ENCODE peak calls at places on chromosomes 4 and X, in four cellular contexts. L is K562, B is fibroblast of lung, H is HCT116. Y is an unnamed sample. For H3K4me1, the result is how much of the 10 kb centered on the place peaks cover.

GRCh38 chr4:181659202-181659601 is 584.0 kb upstream of the TENM3 start:
- DNase-seq in B (peak), L (no peak), H (no peak), Y (peak)

GRCh38 chr4:185933078-185933581 is 121.1 kb upstream of the SORBS2 start:
- DNase-seq in L (no peak), B (peak), H (no peak), Y (peak)

GRCh38 chr4:153222790-153223417 is 18.7 kb downstream of the TRIM2 start:
- DNase-seq in H (no peak), B (peak), L (peak), Y (peak)

GRCh38 chr4:102234243-102234838 is 110.9 kb downstream of the SLC39A8 start:
- DNase-seq in H (no peak), L (no peak), B (no peak), Y (no peak)

GRCh38 chr4:114997596-114997995 is 115.8 kb downstream of the NDST4 start:
- DNase-seq in B (peak), L (no peak), H (no peak), Y (peak)

GRCh38 chrX:54447461-54447860 is 7.3 kb downstream of the TSR2 start:
- DNase-seq in L (no peak), B (peak), H (no peak), Y (peak)

GRCh38 chr4:107619731-107620130 is 100.3 kb downstream of the PAPSS1 start:
- DNase-seq in L (no peak), H (no peak), B (no peak), Y (peak)

GRCh38 chrX:48971325-48972213 is at the start of gene KCND1:
- DNase-seq in L (no peak), B (peak), H (no peak), Y (peak)

DNA sequence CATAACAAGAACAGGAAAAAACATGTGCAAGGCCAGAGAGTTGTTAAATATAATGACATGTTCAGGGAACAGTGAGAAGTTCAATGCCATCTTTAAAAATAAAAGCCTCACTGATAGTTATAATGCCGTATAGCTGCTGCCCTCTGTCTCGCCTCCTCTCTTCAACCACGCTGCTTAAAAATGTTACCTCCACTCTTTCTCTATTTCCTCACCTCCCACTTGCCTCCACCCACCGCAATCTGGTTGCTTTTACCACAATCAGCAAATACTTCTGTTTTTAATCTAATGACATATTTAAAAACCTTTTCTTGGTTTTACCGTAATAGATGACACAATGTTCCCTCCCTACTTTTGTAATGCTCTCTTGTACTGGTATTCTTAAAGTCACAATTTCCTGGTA is 66.0 kb downstream of the GABRA2 start:
- DNase-seq in H (no peak), L (no peak), B (no peak), Y (no peak)
- H3K4me2 ChIP-seq in H (no peak), L (no peak), B (no peak), Y (no peak)

GRCh38 chrX:2824886-2825285 is 3.8 kb upstream of the GYG2 start:
- DNase-seq in L (no peak), H (no peak), B (no peak), Y (no peak)

GRCh38 chrX:2828404-2829065 is at the start of gene GYG2:
- DNase-seq in H (no peak), L (peak), B (peak), Y (peak)

GRCh38 chrX:2829469-2830246 is 928 bp downstream of the GYG2 start:
- DNase-seq in H (no peak), B (no peak), L (no peak), Y (no peak)

GRCh38 chrX:2831471-2832228 is 2.9 kb downstream of the GYG2 start:
- DNase-seq in H (no peak), L (no peak), B (no peak), Y (no peak)

DNA sequence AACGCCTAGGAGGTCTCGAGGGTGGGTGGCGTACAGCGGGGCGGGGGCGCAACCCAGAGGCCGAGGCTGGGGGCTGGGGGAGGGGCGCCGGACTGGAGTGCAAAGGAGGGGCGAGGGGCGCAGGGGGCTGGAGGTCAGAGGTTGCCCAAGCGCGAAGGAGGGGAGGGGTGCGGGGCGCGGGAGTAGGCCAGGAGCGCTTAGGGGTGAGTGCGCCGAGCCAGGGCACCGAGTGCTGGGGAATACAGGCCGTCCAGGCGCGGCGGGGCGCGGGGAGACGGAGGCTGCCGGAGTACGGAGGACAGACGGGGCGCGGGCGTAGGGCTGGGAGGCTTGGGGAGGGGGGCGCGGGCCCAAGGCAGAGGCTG is 318 bp downstream of the GYG2 start:
- DNase-seq in H (no peak), L (no peak), B (no peak), Y (no peak)
- TF ChIP-seq EZH2 in H (no peak), L (no peak), B (no peak), Y (no peak)

GRCh38 chr4:37891221-37892159 is 606 bp downstream of the TBC1D1 start:
- DNase-seq in B (peak), L (no peak), H (no peak), Y (peak)
- H3K4me1 ChIP-seq in B (under half), L (under half), H (under half), Y (under half)

GRCh38 chr4:168755643-168756482 is 254.2 kb downstream of the CBR4 start:
- DNase-seq in L (no peak), H (no peak), B (peak), Y (peak)
- H3K4me2 ChIP-seq in L (no peak), H (no peak), B (no peak), Y (peak)

Y was measured in GM23248.